ENCODE peak calls at places on chromosomes 3 and 15, in six cellular contexts. Z is progenitor cell of endocrine pancreas, V is thoracic aorta, B is HFF-Myc, X is fibroblast of mammary gland, C is lower lobe of right lung. R is an unnamed sample.
A peak's percentile ranks its signal among the peaks of the same experiment; 100 is the strongest.

GRCh38 chr3:162096874-162097273 is 600.3 kb downstream of the OTOL1 start:
- DNase-seq in Z (no peak), V (no peak), B (no peak), X (peak; percentile 9), C (no peak), R (no peak)

GRCh38 chr3:96483781-96484180 is 330.6 kb upstream of the EPHA6 start:
- DNase-seq in Z (no peak), V (no peak), B (no peak), X (no peak), C (no peak), R (no peak)

GRCh38 chr3:99920530-99921376 is 103.1 kb downstream of the CMSS1 start:
- DNase-seq in Z (no peak), V (no peak), B (no peak), X (peak; percentile 77), C (peak; percentile 59), R (no peak)

GRCh38 chr3:188915137-188915536 is 256.6 kb upstream of the TPRG1 start:
- DNase-seq in Z (no peak), V (no peak), B (no peak), X (peak; percentile 63), C (no peak), R (no peak)

GRCh38 chr3:170848294-170848917 is 21.6 kb downstream of the RPL22L1 start:
- DNase-seq in Z (no peak), V (no peak), B (no peak), X (peak; percentile 46), C (no peak), R (no peak)

GRCh38 chr15:91471410-91471993 is 371.4 kb downstream of the SV2B start:
- DNase-seq in Z (no peak), V (no peak), B (peak; percentile 9), X (peak; percentile 82), C (no peak), R (no peak)

GRCh38 chr3:106826861-106827311 is 550.4 kb upstream of the CCDC54 start:
- DNase-seq in Z (no peak), V (no peak), B (no peak), X (no peak), C (no peak), R (no peak)

GRCh38 chr15:94327356-94327936 is 96.1 kb downstream of the MCTP2 start:
- DNase-seq in Z (no peak), V (no peak), B (peak; percentile 5), X (peak; percentile 48), C (no peak), R (no peak)

GRCh38 chr3:94115482-94115881 is 52.6 kb downstream of the NSUN3 start:
- DNase-seq in Z (no peak), V (no peak), B (peak; percentile 27), X (peak; percentile 58), C (no peak), R (no peak)

GRCh38 chr15:77126516-77126915 is 55.6 kb upstream of the TSPAN3 start:
- DNase-seq in Z (no peak), V (no peak), B (no peak), X (no peak), C (no peak), R (no peak)

GRCh38 chr3:15460891-15461524 is 33.6 kb downstream of the EAF1 start:
- DNase-seq in Z (no peak), V (no peak), B (no peak), X (no peak), C (no peak), R (no peak)

GRCh38 chr3:178705925-178706324 is 169.7 kb downstream of the KCNMB2 start:
- DNase-seq in Z (no peak), V (no peak), B (peak; percentile 75), X (no peak), C (no peak), R (no peak)

GRCh38 chr3:154071154-154071553 is 50.0 kb upstream of the ARHGEF26 start:
- DNase-seq in Z (no peak), V (no peak), B (no peak), X (no peak), C (no peak), R (no peak)

GRCh38 chr15:74373731-74374647 is 6.5 kb upstream of the CYP11A1 start:
- DNase-seq in Z (peak; percentile 89), V (peak; percentile 77), B (peak; percentile 52), X (peak; percentile 70), C (peak; percentile 95), R (no peak)

GRCh38 chr15:57114070-57114469 is 195.6 kb downstream of the TCF12 start:
- DNase-seq in Z (no peak), V (no peak), B (no peak), X (peak; percentile 20), C (no peak), R (no peak)

GRCh38 chr3:152260529-152260928 is 8.2 kb upstream of the MBNL1 start:
- DNase-seq in Z (no peak), V (no peak), B (no peak), X (no peak), C (no peak), R (no peak)

GRCh38 chr3:10875914-10876313 is 59.9 kb downstream of the SLC6A11 start:
- DNase-seq in Z (no peak), V (no peak), B (no peak), X (no peak), C (no peak), R (no peak)

GRCh38 chr3:61903931-61904657 is 342.7 kb downstream of the PTPRG start:
- DNase-seq in Z (no peak), V (no peak), B (no peak), X (peak; percentile 51), C (no peak), R (no peak)

GRCh38 chr15:73945109-73945508 is 18.8 kb downstream of the LOXL1 start:
- DNase-seq in Z (no peak), V (no peak), B (no peak), X (no peak), C (no peak), R (no peak)

GRCh38 chr3:197343656-197344408 is 45.4 kb upstream of the DLG1 start:
- DNase-seq in Z (no peak), V (no peak), B (no peak), X (no peak), C (no peak), R (no peak)

GRCh38 chr3:118932822-118933558 is 101.7 kb downstream of the IGSF11 start:
- DNase-seq in Z (no peak), V (no peak), B (no peak), X (peak; percentile 4), C (peak; percentile 51), R (no peak)

GRCh38 chr3:192892981-192893827 is 24.5 kb downstream of the MB21D2 start:
- DNase-seq in Z (no peak), V (no peak), B (no peak), X (peak; percentile 91), C (peak; percentile 74), R (no peak)

GRCh38 chr3:14142567-14143270 is 17.9 kb downstream of the TMEM43 start:
- DNase-seq in Z (no peak), V (no peak), B (no peak), X (no peak), C (no peak), R (no peak)

GRCh38 chr3:50170689-50171088 is 15.6 kb downstream of the SEMA3F start:
- DNase-seq in Z (no peak), V (no peak), B (no peak), X (peak; percentile 79), C (no peak), R (no peak)

GRCh38 chr3:110391045-110391444 is 680.6 kb upstream of the NECTIN3 start:
- DNase-seq in Z (no peak), V (no peak), B (no peak), X (no peak), C (no peak), R (no peak)

GRCh38 chr15:93210995-93211394 is 122.0 kb upstream of the RGMA start:
- DNase-seq in Z (no peak), V (no peak), B (no peak), X (no peak), C (no peak), R (no peak)

GRCh38 chr3:50050361-50050760 is 38.4 kb upstream of the RBM5 start:
- DNase-seq in Z (no peak), V (no peak), B (peak; percentile 76), X (peak; percentile 85), C (no peak), R (no peak)

GRCh38 chr15:30065025-30065801 is 17.5 kb upstream of the GOLGA8J start:
- DNase-seq in Z (no peak), V (no peak), B (peak; percentile 50), X (peak; percentile 83), C (no peak), R (no peak)

GRCh38 chr3:192887701-192888100 is 30.0 kb downstream of the MB21D2 start:
- DNase-seq in Z (no peak), V (no peak), B (no peak), X (peak; percentile 37), C (no peak), R (no peak)

GRCh38 chr3:143070977-143071551 is 48.5 kb upstream of the CHST2 start:
- DNase-seq in Z (no peak), V (no peak), B (peak; percentile 26), X (peak; percentile 89), C (no peak), R (no peak)
- TF ChIP-seq CTCF in Z (no peak), V (no peak), B (no peak), X (no peak), C (no peak), R (no peak)

DNA sequence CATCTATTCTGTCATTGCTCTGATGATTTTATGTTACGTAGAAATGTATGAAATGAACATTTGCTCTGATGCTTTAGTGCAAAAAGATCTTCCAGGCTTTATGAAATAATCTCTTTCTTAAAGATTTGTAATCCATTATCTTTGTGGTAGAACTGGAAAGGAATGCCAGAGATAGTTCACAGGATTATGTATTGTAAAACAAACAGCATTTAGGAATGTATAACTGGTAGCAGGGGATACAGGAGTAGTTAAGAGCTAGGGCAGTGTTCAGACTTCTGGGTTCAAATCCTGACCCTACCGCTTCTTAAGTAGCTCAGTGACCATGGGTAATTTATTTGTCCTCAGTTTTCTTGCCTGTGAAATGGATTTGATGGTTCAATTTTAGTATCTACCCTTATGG is 429.8 kb upstream of the TPM1 start:
- DNase-seq in Z (no peak), V (no peak), B (no peak), X (no peak), C (no peak), R (no peak)
- TF ChIP-seq CTCF in Z (no peak), V (no peak), B (no peak), X (no peak), C (no peak), R (no peak)

GRCh38 chr15:68317281-68318007 is 39.9 kb downstream of the FEM1B start:
- DNase-seq in Z (no peak), V (no peak), B (no peak), X (no peak), C (no peak), R (no peak)

GRCh38 chr15:68314563-68314962 is 37.0 kb downstream of the FEM1B start:
- DNase-seq in Z (peak; percentile 3), V (no peak), B (no peak), X (no peak), C (no peak), R (peak; percentile 64)

GRCh38 chr15:68315495-68316007 is 38.0 kb downstream of the FEM1B start:
- DNase-seq in Z (peak; percentile 4), V (no peak), B (no peak), X (no peak), C (no peak), R (no peak)

GRCh38 chr15:68315035-68315434 is 37.5 kb downstream of the FEM1B start:
- DNase-seq in Z (no peak), V (no peak), B (no peak), X (no peak), C (no peak), R (no peak)

GRCh38 chr15:68316061-68316804 is 38.7 kb downstream of the FEM1B start:
- DNase-seq in Z (no peak), V (no peak), B (no peak), X (no peak), C (no peak), R (no peak)
- TF ChIP-seq CTCF in Z (peak; percentile 58), V (no peak), B (peak; percentile 56), X (peak; percentile 13), C (no peak), R (no peak)

GRCh38 chr15:85592148-85592547 is 202.6 kb downstream of the KLHL25 start:
- DNase-seq in Z (no peak), V (no peak), B (peak; percentile 42), X (peak; percentile 83), C (no peak), R (no peak)
- TF ChIP-seq CTCF in Z (peak; percentile 9), V (no peak), B (no peak), X (peak; percentile 40), C (no peak), R (peak; percentile 28)

R was measured in vagina.